ENCODE peak calls at places on chromosomes 11 and 22, in nine cellular contexts. N is HepG2; D is upper lobe of right lung; L is ovary; C is GM23338; Y is body of pancreas; G is psoas muscle; M is effector memory CD4-positive, alpha-beta T cell; O is fibroblast of lung. X is an unnamed sample. For H3K27me3 and H3K36me3, the result is how much of the 10 kb centered on the place peaks cover.

GRCh38 chr11:119671048-119671447 is 58.0 kb downstream of the NECTIN1 start:
- DNase-seq in N (no peak), D (no peak), L (peak), C (no peak), Y (peak), G (peak), M (no peak), O (peak), X (no peak)

GRCh38 chr11:119284344-119285157 is 32.4 kb downstream of the MCAM start:
- DNase-seq in N (peak), D (no peak), L (no peak), C (peak), Y (no peak), G (no peak), M (no peak), O (peak), X (peak)

GRCh38 chr11:111759375-111759774 is 6.8 kb downstream of the PPP2R1B start:
- DNase-seq in N (no peak), D (no peak), L (no peak), C (no peak), Y (no peak), G (no peak), M (no peak), O (no peak), X (no peak)

GRCh38 chr11:12008790-12009616 is 577 bp upstream of the DKK3 start:
- DNase-seq in N (no peak), D (peak), L (peak), C (peak), Y (no peak), G (peak), M (no peak), O (peak), X (peak)

GRCh38 chr11:19934828-19935259 is 222.2 kb downstream of the NAV2 start:
- DNase-seq in N (no peak), D (no peak), L (no peak), C (no peak), Y (no peak), G (peak), M (no peak), O (peak), X (no peak)

GRCh38 chr22:41222846-41223507 is 17.8 kb downstream of the CHADL start:
- DNase-seq in N (no peak), D (no peak), L (no peak), C (no peak), Y (no peak), G (no peak), M (no peak), O (no peak), X (no peak)

GRCh38 chr11:77322506-77322905 is 21.0 kb upstream of the GDPD4 start:
- DNase-seq in N (no peak), D (no peak), L (no peak), C (no peak), Y (peak), G (no peak), M (no peak), O (peak), X (no peak)

GRCh38 chr11:45833761-45834160 is 13.5 kb upstream of the CRY2 start:
- DNase-seq in N (no peak), D (no peak), L (no peak), C (no peak), Y (no peak), G (no peak), M (no peak), O (no peak), X (no peak)

GRCh38 chr11:129705341-129705740 is 110.3 kb upstream of the TMEM45B start:
- DNase-seq in N (no peak), D (no peak), L (no peak), C (no peak), Y (no peak), G (no peak), M (no peak), O (no peak), X (no peak)

GRCh38 chr11:8638300-8638699 is 44.2 kb downstream of the TRIM66 start:
- DNase-seq in N (no peak), D (no peak), L (no peak), C (peak), Y (no peak), G (no peak), M (no peak), O (peak), X (no peak)

GRCh38 chr22:45642966-45643365 is 28.7 kb upstream of the ATXN10 start:
- DNase-seq in N (no peak), D (no peak), L (no peak), C (no peak), Y (no peak), G (no peak), M (no peak), O (no peak), X (no peak)

GRCh38 chr22:38110863-38111852 is 674 bp upstream of the BAIAP2L2 start:
- DNase-seq in N (peak), D (no peak), L (no peak), C (peak), Y (no peak), G (no peak), M (no peak), O (no peak), X (peak)

GRCh38 chr11:7570938-7571337 is 57.1 kb downstream of the PPFIBP2 start:
- DNase-seq in N (no peak), D (no peak), L (no peak), C (peak), Y (no peak), G (no peak), M (no peak), O (no peak), X (no peak)

GRCh38 chr11:20754957-20755356 is 85.6 kb downstream of the NELL1 start:
- DNase-seq in N (peak), D (no peak), L (no peak), C (peak), Y (no peak), G (no peak), M (no peak), O (no peak), X (peak)

GRCh38 chr11:19368726-19369364 is 128.1 kb upstream of the E2F8 start:
- DNase-seq in N (no peak), D (no peak), L (no peak), C (no peak), Y (no peak), G (no peak), M (no peak), O (no peak), X (no peak)

GRCh38 chr11:61834278-61835004 is 6.3 kb downstream of the FADS2 start:
- DNase-seq in N (no peak), D (no peak), L (peak), C (peak), Y (no peak), G (peak), M (peak), O (peak), X (peak)

GRCh38 chr22:50085211-50085999 is at the start of gene MLC1:
- DNase-seq in N (no peak), D (no peak), L (no peak), C (no peak), Y (no peak), G (no peak), M (no peak), O (peak), X (peak)

GRCh38 chr11:125916683-125917337 is 12.5 kb downstream of the DDX25 start:
- DNase-seq in N (no peak), D (no peak), L (no peak), C (no peak), Y (no peak), G (no peak), M (no peak), O (no peak), X (no peak)

GRCh38 chr11:61985863-61986262 is 18.4 kb upstream of the FTH1 start:
- DNase-seq in N (no peak), D (peak), L (no peak), C (no peak), Y (peak), G (no peak), M (no peak), O (no peak), X (no peak)

GRCh38 chr22:17198188-17199130 is 20.8 kb downstream of the ADA2 start:
- DNase-seq in N (no peak), D (no peak), L (peak), C (peak), Y (no peak), G (peak), M (no peak), O (peak), X (peak)

GRCh38 chr11:99865951-99866350 is 821.1 kb upstream of the ARHGAP42 start:
- DNase-seq in N (no peak), D (no peak), L (no peak), C (no peak), Y (no peak), G (no peak), M (no peak), O (peak), X (no peak)

DNA sequence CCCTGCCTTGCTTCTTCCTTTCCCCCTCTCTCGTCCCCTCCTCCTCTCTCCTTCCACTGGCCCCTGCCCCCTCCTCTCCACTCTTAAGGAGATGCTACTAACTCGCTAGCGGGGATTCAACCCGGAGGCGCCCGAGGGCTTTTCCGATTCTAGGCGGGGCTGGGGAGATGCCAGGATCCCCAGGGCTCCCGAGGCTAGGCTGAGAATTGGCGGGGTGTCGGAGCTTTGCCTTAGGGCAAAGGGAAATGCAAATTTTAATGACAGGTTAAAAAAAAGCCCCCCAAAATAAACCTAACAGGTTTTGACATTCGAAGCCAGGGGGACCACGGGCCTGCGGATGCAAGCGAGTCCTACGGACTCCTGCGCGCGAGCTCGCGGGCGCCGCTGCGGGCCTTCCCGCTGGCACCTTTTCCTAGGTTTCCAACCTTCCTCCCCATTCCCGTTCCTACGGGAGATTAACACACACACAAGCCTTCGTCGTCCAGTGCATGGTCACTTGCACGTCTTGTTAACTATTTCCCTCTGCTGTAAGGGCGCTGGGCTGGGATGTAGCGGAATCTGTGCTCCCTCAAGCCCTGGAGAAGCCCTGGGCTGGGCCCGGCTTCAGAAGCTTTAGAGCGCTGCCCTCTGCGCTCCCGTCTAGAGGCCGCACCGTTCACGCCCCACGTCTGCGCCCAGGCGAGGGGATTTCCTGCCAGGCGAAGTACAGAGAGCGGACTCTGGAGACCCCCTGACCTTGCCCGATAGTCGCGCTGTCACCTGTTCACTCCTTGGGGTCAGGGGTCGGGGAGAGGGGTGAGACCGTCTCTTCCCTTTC is 725 bp upstream of the ALX4 start:
- DNase-seq in N (no peak), D (no peak), L (no peak), C (peak), Y (no peak), G (no peak), M (no peak), O (no peak), X (peak)
- H3K4me3 ChIP-seq in N (no peak), D (no peak), L (peak), C (peak), Y (no peak), G (peak), M (no peak), O (no peak), X (no peak)

DNA sequence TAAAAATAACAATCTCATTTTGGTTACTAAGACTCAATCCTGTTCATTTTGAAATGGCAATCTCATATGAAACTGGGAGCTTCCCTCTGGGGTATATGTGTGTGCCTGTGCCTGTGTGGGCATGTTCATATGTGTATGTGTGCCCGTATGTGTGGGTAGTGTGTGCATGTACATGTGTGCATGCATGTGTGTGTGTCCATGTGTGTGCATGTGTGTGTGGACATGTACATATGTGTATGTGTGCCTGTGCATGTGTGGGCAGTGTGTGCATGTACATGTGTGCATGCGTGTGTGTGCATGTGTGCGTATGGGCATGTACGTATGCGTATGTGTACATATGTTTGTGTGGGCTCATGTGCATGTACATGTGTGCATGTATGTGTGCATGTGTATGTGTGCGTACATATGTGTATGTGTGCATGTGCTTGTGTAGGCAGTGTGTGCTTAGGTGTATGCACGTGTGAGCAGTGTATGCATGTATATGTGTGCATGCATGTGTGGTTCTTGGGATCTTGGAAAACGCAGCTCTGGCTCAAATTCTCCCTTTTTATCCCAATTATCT is 24.5 kb upstream of the CACNG2 start:
- DNase-seq in N (no peak), D (peak), L (no peak), C (no peak), Y (no peak), G (no peak), M (no peak), O (no peak), X (peak)
- H3K27me3 ChIP-seq in N (under half), D (under half), L (under half), C (under half), Y (under half), G (under half), M (under half), O (under half), X (under half)

DNA sequence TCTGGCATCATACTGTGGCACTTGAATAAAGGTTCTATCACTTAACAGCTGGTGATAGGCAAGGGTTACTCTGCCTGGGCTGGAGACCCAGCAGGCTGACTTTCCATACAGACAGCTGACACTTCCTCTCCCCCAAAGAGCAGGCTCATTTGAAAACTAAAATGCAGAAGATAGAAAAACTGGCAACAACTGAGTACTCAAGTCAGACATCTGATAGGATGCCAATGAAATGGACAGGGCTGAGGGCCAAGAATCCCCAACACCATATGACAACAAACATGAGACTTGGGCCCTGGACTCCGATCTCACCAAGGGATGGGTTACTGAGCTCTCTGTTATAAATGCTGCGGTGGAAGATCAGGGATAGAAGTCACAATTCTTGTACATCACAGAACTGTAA is 237.2 kb downstream of the LRRC4C start:
- DNase-seq in N (no peak), D (no peak), L (no peak), C (no peak), Y (no peak), G (no peak), M (no peak), O (no peak), X (no peak)
- H3K36me3 ChIP-seq in N (under half), D (under half), L (under half), C (under half), Y (under half), G (under half), M (under half), O (under half), X (under half)

GRCh38 chr11:124481365-124482323 is 36.1 kb upstream of the OR8B8 start:
- DNase-seq in N (peak), D (no peak), L (no peak), C (peak), Y (no peak), G (no peak), M (no peak), O (peak), X (peak)
- H3K4me3 ChIP-seq in N (peak), D (peak), L (no peak), C (peak), Y (no peak), G (peak), M (no peak), O (no peak), X (no peak)

GRCh38 chr22:19761022-19761499 is 483 bp downstream of the TBX1 start:
- DNase-seq in N (no peak), D (no peak), L (no peak), C (peak), Y (no peak), G (no peak), M (no peak), O (no peak), X (peak)

GRCh38 chr22:19759459-19759993 is 1.1 kb upstream of the TBX1 start:
- DNase-seq in N (no peak), D (no peak), L (no peak), C (peak), Y (no peak), G (no peak), M (no peak), O (no peak), X (peak)

GRCh38 chr22:19760652-19761002 is at the start of gene TBX1:
- DNase-seq in N (no peak), D (no peak), L (no peak), C (no peak), Y (no peak), G (no peak), M (no peak), O (no peak), X (no peak)

GRCh38 chr22:19758896-19759458 is 1.6 kb upstream of the TBX1 start:
- DNase-seq in N (no peak), D (no peak), L (no peak), C (peak), Y (no peak), G (no peak), M (no peak), O (no peak), X (peak)

GRCh38 chr22:19759994-19760651 is 455 bp upstream of the TBX1 start:
- DNase-seq in N (no peak), D (no peak), L (no peak), C (peak), Y (no peak), G (no peak), M (no peak), O (no peak), X (peak)
- H3K27me3 ChIP-seq in N (under half), D (half or more), L (under half), C (half or more), Y (under half), G (under half), M (under half), O (half or more), X (half or more)

GRCh38 chr22:20116376-20116950 is 559 bp downstream of the RANBP1 start:
- DNase-seq in N (no peak), D (no peak), L (peak), C (peak), Y (peak), G (no peak), M (no peak), O (no peak), X (peak)

GRCh38 chr22:20117656-20118571 is 888 bp upstream of the TRMT2A start:
- DNase-seq in N (no peak), D (peak), L (peak), C (peak), Y (peak), G (peak), M (peak), O (peak), X (peak)

GRCh38 chr22:20115691-20116375 is at the start of gene RANBP1:
- DNase-seq in N (no peak), D (peak), L (no peak), C (peak), Y (no peak), G (peak), M (no peak), O (no peak), X (peak)

GRCh38 chr22:20118572-20119020 is 1.6 kb upstream of the TRMT2A start:
- DNase-seq in N (no peak), D (peak), L (no peak), C (no peak), Y (no peak), G (peak), M (no peak), O (no peak), X (no peak)

GRCh38 chr22:20116951-20117645 is at the start of gene TRMT2A:
- DNase-seq in N (peak), D (peak), L (peak), C (peak), Y (peak), G (peak), M (peak), O (peak), X (peak)
- H3K36me3 ChIP-seq in N (half or more), D (half or more), L (under half), C (under half), Y (under half), G (half or more), M (half or more), O (under half), X (under half)

DNA sequence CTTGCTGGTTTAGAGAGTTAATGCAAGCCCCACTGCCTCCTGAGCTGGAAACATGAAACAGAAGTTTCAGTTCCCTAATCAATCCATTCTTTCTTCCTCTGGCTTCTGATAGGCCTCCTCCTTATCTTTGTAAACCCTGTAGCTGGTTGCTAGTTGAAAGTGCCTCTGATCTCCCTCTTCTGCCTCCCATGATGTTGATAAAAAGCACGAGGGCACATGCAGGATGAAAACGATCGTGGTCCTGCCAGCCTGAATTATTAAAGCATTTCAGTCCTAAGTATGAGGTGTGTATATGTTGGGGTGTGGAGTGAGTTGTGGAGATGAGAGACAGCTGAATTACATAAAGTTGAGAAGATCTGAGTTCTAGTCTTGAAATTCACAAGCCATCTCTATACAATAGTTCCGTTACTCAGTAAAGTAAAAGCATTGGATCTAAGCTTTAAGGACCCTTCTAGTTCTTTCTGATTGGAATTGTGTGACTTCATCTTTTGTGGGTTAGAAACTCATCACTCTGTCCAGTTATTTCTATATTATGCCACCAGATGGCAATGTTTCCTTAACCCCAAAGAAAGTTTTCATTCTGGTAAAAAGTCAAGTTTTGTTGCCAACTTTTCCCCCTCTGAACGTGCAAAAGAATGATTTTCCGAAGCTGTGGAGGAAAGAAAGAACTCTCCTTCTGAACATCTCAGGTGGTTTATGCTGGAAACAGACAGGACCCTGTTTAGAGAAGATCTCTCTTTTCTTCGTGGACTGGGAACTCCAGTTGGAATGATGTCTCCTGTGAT is 34.8 kb upstream of the EHF start:
- DNase-seq in N (peak), D (no peak), L (no peak), C (peak), Y (no peak), G (no peak), M (no peak), O (peak), X (peak)
- H3K4me3 ChIP-seq in N (peak), D (no peak), L (no peak), C (no peak), Y (no peak), G (peak), M (no peak), O (no peak), X (no peak)

X was measured in H7.